ENCODE peak calls at places on chromosomes 2 and 18, in six cellular contexts. One of them, this sample, is unnamed. For H3K9me3, the result is how much of the 10 kb centered on the place peaks cover.

GRCh38 chr2:233342301-233342700 is 12.0 kb upstream of the DGKD start:
- DNase-seq in pancreas: no peak
- DNase-seq in body of pancreas: no peak
- DNase-seq in CD8-positive, alpha-beta memory T cell: no peak
- DNase-seq in neural progenitor cell: no peak
- DNase-seq in heart left ventricle: no peak
- DNase-seq in this sample: no peak

GRCh38 chr2:217916504-217917254 is 86.1 kb downstream of the TNS1 start:
- DNase-seq in pancreas: no peak
- DNase-seq in body of pancreas: no peak
- DNase-seq in CD8-positive, alpha-beta memory T cell: no peak
- DNase-seq in neural progenitor cell: no peak
- DNase-seq in heart left ventricle: no peak
- DNase-seq in this sample: no peak

GRCh38 chr2:216665240-216665639 is 30.1 kb downstream of the IGFBP5 start:
- DNase-seq in pancreas: peak
- DNase-seq in body of pancreas: peak
- DNase-seq in CD8-positive, alpha-beta memory T cell: peak
- DNase-seq in neural progenitor cell: peak
- DNase-seq in heart left ventricle: peak
- DNase-seq in this sample: peak

GRCh38 chr2:98658816-98659486 is 50.6 kb downstream of the UNC50 start:
- DNase-seq in pancreas: no peak
- DNase-seq in body of pancreas: no peak
- DNase-seq in CD8-positive, alpha-beta memory T cell: no peak
- DNase-seq in neural progenitor cell: no peak
- DNase-seq in heart left ventricle: no peak
- DNase-seq in this sample: no peak

GRCh38 chr2:165238295-165238694 is 919 bp upstream of the SCN2A start:
- DNase-seq in pancreas: no peak
- DNase-seq in body of pancreas: no peak
- DNase-seq in CD8-positive, alpha-beta memory T cell: no peak
- DNase-seq in neural progenitor cell: peak
- DNase-seq in heart left ventricle: no peak
- DNase-seq in this sample: no peak

GRCh38 chr18:73613706-73614340 is 533.8 kb downstream of the FBXO15 start:
- DNase-seq in pancreas: no peak
- DNase-seq in body of pancreas: no peak
- DNase-seq in CD8-positive, alpha-beta memory T cell: no peak
- DNase-seq in neural progenitor cell: no peak
- DNase-seq in heart left ventricle: no peak
- DNase-seq in this sample: no peak

GRCh38 chr2:9187620-9188214 is 18.9 kb upstream of the ASAP2 start:
- DNase-seq in pancreas: no peak
- DNase-seq in body of pancreas: no peak
- DNase-seq in CD8-positive, alpha-beta memory T cell: no peak
- DNase-seq in neural progenitor cell: no peak
- DNase-seq in heart left ventricle: no peak
- DNase-seq in this sample: no peak

GRCh38 chr18:26386002-26386401 is 159.8 kb downstream of the TAF4B start:
- DNase-seq in pancreas: no peak
- DNase-seq in body of pancreas: no peak
- DNase-seq in CD8-positive, alpha-beta memory T cell: no peak
- DNase-seq in neural progenitor cell: no peak
- DNase-seq in heart left ventricle: peak
- DNase-seq in this sample: peak

GRCh38 chr2:48080534-48081316 is 174.4 kb upstream of the FBXO11 start:
- DNase-seq in pancreas: no peak
- DNase-seq in body of pancreas: no peak
- DNase-seq in CD8-positive, alpha-beta memory T cell: no peak
- DNase-seq in neural progenitor cell: no peak
- DNase-seq in heart left ventricle: no peak
- DNase-seq in this sample: no peak

GRCh38 chr2:55364189-55365055 is 55.2 kb downstream of the CCDC88A start:
- DNase-seq in pancreas: peak
- DNase-seq in body of pancreas: peak
- DNase-seq in CD8-positive, alpha-beta memory T cell: no peak
- DNase-seq in neural progenitor cell: no peak
- DNase-seq in heart left ventricle: peak
- DNase-seq in this sample: peak

GRCh38 chr2:8298783-8299182 is 383.1 kb upstream of the ID2 start:
- DNase-seq in pancreas: no peak
- DNase-seq in body of pancreas: no peak
- DNase-seq in CD8-positive, alpha-beta memory T cell: no peak
- DNase-seq in neural progenitor cell: no peak
- DNase-seq in heart left ventricle: peak
- DNase-seq in this sample: peak

GRCh38 chr2:173978447-173978846 is 13.3 kb upstream of the SP3 start:
- DNase-seq in pancreas: no peak
- DNase-seq in body of pancreas: no peak
- DNase-seq in CD8-positive, alpha-beta memory T cell: no peak
- DNase-seq in neural progenitor cell: no peak
- DNase-seq in heart left ventricle: no peak
- DNase-seq in this sample: no peak

GRCh38 chr2:125086313-125087184 is 1061.5 kb downstream of the CNTNAP5 start:
- DNase-seq in pancreas: peak
- DNase-seq in body of pancreas: peak
- DNase-seq in CD8-positive, alpha-beta memory T cell: no peak
- DNase-seq in neural progenitor cell: no peak
- DNase-seq in heart left ventricle: no peak
- DNase-seq in this sample: no peak

GRCh38 chr2:215531284-215531683 is 95.4 kb upstream of the FN1 start:
- DNase-seq in pancreas: no peak
- DNase-seq in body of pancreas: no peak
- DNase-seq in CD8-positive, alpha-beta memory T cell: no peak
- DNase-seq in neural progenitor cell: no peak
- DNase-seq in heart left ventricle: no peak
- DNase-seq in this sample: no peak

GRCh38 chr2:202052235-202052634 is 18.6 kb downstream of the FZD7 start:
- DNase-seq in pancreas: no peak
- DNase-seq in body of pancreas: no peak
- DNase-seq in CD8-positive, alpha-beta memory T cell: no peak
- DNase-seq in neural progenitor cell: no peak
- DNase-seq in heart left ventricle: no peak
- DNase-seq in this sample: no peak

GRCh38 chr2:232351686-232352510 is 26.7 kb upstream of the ALPP start:
- DNase-seq in pancreas: no peak
- DNase-seq in body of pancreas: no peak
- DNase-seq in CD8-positive, alpha-beta memory T cell: peak
- DNase-seq in neural progenitor cell: no peak
- DNase-seq in heart left ventricle: no peak
- DNase-seq in this sample: no peak

GRCh38 chr2:37421686-37422085 is 77.3 kb downstream of the QPCT start:
- DNase-seq in pancreas: no peak
- DNase-seq in body of pancreas: no peak
- DNase-seq in CD8-positive, alpha-beta memory T cell: no peak
- DNase-seq in neural progenitor cell: no peak
- DNase-seq in heart left ventricle: no peak
- DNase-seq in this sample: no peak

GRCh38 chr2:162022290-162022945 is 51.6 kb downstream of the DPP4 start:
- DNase-seq in pancreas: peak
- DNase-seq in body of pancreas: peak
- DNase-seq in CD8-positive, alpha-beta memory T cell: no peak
- DNase-seq in neural progenitor cell: no peak
- DNase-seq in heart left ventricle: no peak
- DNase-seq in this sample: no peak

GRCh38 chr2:113876503-113877387 is 13.1 kb upstream of the ACTR3 start:
- DNase-seq in pancreas: peak
- DNase-seq in body of pancreas: peak
- DNase-seq in CD8-positive, alpha-beta memory T cell: peak
- DNase-seq in neural progenitor cell: no peak
- DNase-seq in heart left ventricle: no peak
- DNase-seq in this sample: peak

GRCh38 chr2:127985026-127985734 is 42.7 kb downstream of the SAP130 start:
- DNase-seq in pancreas: no peak
- DNase-seq in body of pancreas: no peak
- DNase-seq in CD8-positive, alpha-beta memory T cell: no peak
- DNase-seq in neural progenitor cell: no peak
- DNase-seq in heart left ventricle: no peak
- DNase-seq in this sample: no peak
- H3K9me3 ChIP-seq in pancreas: under half
- H3K9me3 ChIP-seq in body of pancreas: under half
- H3K9me3 ChIP-seq in CD8-positive, alpha-beta memory T cell: under half
- H3K9me3 ChIP-seq in neural progenitor cell: under half
- H3K9me3 ChIP-seq in heart left ventricle: under half
- H3K9me3 ChIP-seq in this sample: under half

GRCh38 chr2:241584446-241584845 is 25.9 kb downstream of the BOK start:
- DNase-seq in pancreas: no peak
- DNase-seq in body of pancreas: no peak
- DNase-seq in CD8-positive, alpha-beta memory T cell: no peak
- DNase-seq in neural progenitor cell: no peak
- DNase-seq in heart left ventricle: no peak
- DNase-seq in this sample: no peak
- H3K9me3 ChIP-seq in pancreas: under half
- H3K9me3 ChIP-seq in body of pancreas: under half
- H3K9me3 ChIP-seq in CD8-positive, alpha-beta memory T cell: under half
- H3K9me3 ChIP-seq in neural progenitor cell: under half
- H3K9me3 ChIP-seq in heart left ventricle: under half
- H3K9me3 ChIP-seq in this sample: under half

GRCh38 chr18:79733135-79733609 is 53.6 kb downstream of the CTDP1 start:
- DNase-seq in pancreas: no peak
- DNase-seq in body of pancreas: no peak
- DNase-seq in CD8-positive, alpha-beta memory T cell: peak
- DNase-seq in neural progenitor cell: no peak
- DNase-seq in heart left ventricle: no peak
- DNase-seq in this sample: no peak
- H3K9me3 ChIP-seq in pancreas: under half
- H3K9me3 ChIP-seq in body of pancreas: under half
- H3K9me3 ChIP-seq in CD8-positive, alpha-beta memory T cell: under half
- H3K9me3 ChIP-seq in neural progenitor cell: under half
- H3K9me3 ChIP-seq in heart left ventricle: under half
- H3K9me3 ChIP-seq in this sample: under half

GRCh38 chr2:80469428-80469827 is 164.9 kb upstream of the LRRTM1 start:
- DNase-seq in pancreas: no peak
- DNase-seq in body of pancreas: no peak
- DNase-seq in CD8-positive, alpha-beta memory T cell: no peak
- DNase-seq in neural progenitor cell: no peak
- DNase-seq in heart left ventricle: no peak
- DNase-seq in this sample: no peak
- H3K9me3 ChIP-seq in pancreas: under half
- H3K9me3 ChIP-seq in body of pancreas: under half
- H3K9me3 ChIP-seq in CD8-positive, alpha-beta memory T cell: under half
- H3K9me3 ChIP-seq in neural progenitor cell: under half
- H3K9me3 ChIP-seq in heart left ventricle: under half
- H3K9me3 ChIP-seq in this sample: under half